ENCODE peak calls at places on chromosome 7, in eight cellular contexts. K is KBM-7; B is iris pigment epithelial cell; Q is HEK293T; R is uterus; S is LoVo; V is activated naive CD8-positive, alpha-beta T cell treated with anti-CD3 and anti-CD28 coated beads, Interleukin-2, amount 50 U/mL, for 24 hours; J is HT1080. F is an unnamed sample.

GRCh38 chr7:132472463-132473120 is 103.7 kb downstream of the PLXNA4 start:
- DNase-seq in K (no peak), B (no peak), Q (peak), R (peak), S (no peak), V (no peak), J (peak), F (no peak)

GRCh38 chr7:96910484-96910883 is 94.9 kb upstream of the DLX6 start:
- DNase-seq in K (no peak), B (peak), Q (no peak), R (no peak), S (no peak), V (no peak), J (peak), F (no peak)

GRCh38 chr7:29723599-29723998 is 82.7 kb upstream of the WIPF3 start:
- DNase-seq in K (no peak), B (peak), Q (no peak), R (no peak), S (no peak), V (no peak), J (peak), F (no peak)

GRCh38 chr7:100544949-100545635 is 6.1 kb downstream of the AGFG2 start:
- DNase-seq in K (no peak), B (peak), Q (no peak), R (peak), S (no peak), V (no peak), J (no peak), F (no peak)

GRCh38 chr7:68866136-68866535 is 732.1 kb upstream of the AUTS2 start:
- DNase-seq in K (no peak), B (no peak), Q (no peak), R (no peak), S (no peak), V (no peak), J (no peak), F (no peak)

GRCh38 chr7:27263781-27264180 is 21.2 kb downstream of the EVX1 start:
- DNase-seq in K (no peak), B (no peak), Q (no peak), R (no peak), S (peak), V (no peak), J (peak), F (no peak)

GRCh38 chr7:57211428-57212100 is 79.3 kb upstream of the ZNF479 start:
- DNase-seq in K (no peak), B (no peak), Q (no peak), R (no peak), S (no peak), V (no peak), J (no peak), F (no peak)

GRCh38 chr7:42235734-42236133 is 1.3 kb downstream of the GLI3 start:
- DNase-seq in K (no peak), B (no peak), Q (no peak), R (peak), S (no peak), V (no peak), J (no peak), F (no peak)

GRCh38 chr7:129607471-129608120 is 3.9 kb upstream of the NRF1 start:
- DNase-seq in K (peak), B (peak), Q (peak), R (no peak), S (peak), V (peak), J (peak), F (peak)

GRCh38 chr7:122896509-122896908 is 10.2 kb upstream of the CADPS2 start:
- DNase-seq in K (no peak), B (peak), Q (no peak), R (no peak), S (no peak), V (no peak), J (no peak), F (no peak)

GRCh38 chr7:114426824-114427223 is 12.2 kb downstream of the FOXP2 start:
- DNase-seq in K (peak), B (peak), Q (no peak), R (no peak), S (peak), V (no peak), J (no peak), F (no peak)

GRCh38 chr7:40866601-40867000 is 731.8 kb downstream of the SUGCT start:
- DNase-seq in K (no peak), B (no peak), Q (no peak), R (peak), S (no peak), V (no peak), J (no peak), F (no peak)

GRCh38 chr7:112876877-112877276 is 86.7 kb upstream of the TMEM168 start:
- DNase-seq in K (peak), B (peak), Q (no peak), R (no peak), S (no peak), V (no peak), J (no peak), F (no peak)

GRCh38 chr7:157003445-157004049 is 6.9 kb downstream of the MNX1 start:
- DNase-seq in K (no peak), B (no peak), Q (no peak), R (no peak), S (peak), V (no peak), J (no peak), F (no peak)

GRCh38 chr7:114853189-114853588 is 68.7 kb upstream of the MDFIC start:
- DNase-seq in K (no peak), B (no peak), Q (no peak), R (no peak), S (no peak), V (no peak), J (no peak), F (no peak)

GRCh38 chr7:101554584-101555268 is 74.4 kb downstream of the MYL10 start:
- DNase-seq in K (no peak), B (no peak), Q (no peak), R (peak), S (no peak), V (no peak), J (no peak), F (no peak)

GRCh38 chr7:47827321-47827720 is 120.9 kb downstream of the PKD1L1 start:
- DNase-seq in K (no peak), B (no peak), Q (no peak), R (no peak), S (no peak), V (no peak), J (peak), F (no peak)

GRCh38 chr7:47741984-47742383 is 160.1 kb upstream of the TNS3 start:
- DNase-seq in K (no peak), B (peak), Q (no peak), R (no peak), S (no peak), V (no peak), J (no peak), F (no peak)

GRCh38 chr7:30929686-30930085 is 18.0 kb downstream of the AQP1 start:
- DNase-seq in K (no peak), B (no peak), Q (no peak), R (no peak), S (no peak), V (no peak), J (no peak), F (no peak)

GRCh38 chr7:17183630-17184328 is 114.7 kb upstream of the AHR start:
- DNase-seq in K (no peak), B (peak), Q (no peak), R (no peak), S (no peak), V (no peak), J (no peak), F (no peak)